ENCODE peak calls at places on chromosomes 6 and 20, in six cellular contexts. P is stimulated activated CD4-positive, alpha-beta T cell treated with anti-CD3 and anti-CD28 coated beads, Interleukin-1b, Interleukin-23, amount 100 ng/mL, for 48 hours; I is HEK293T; L is mesenchymal stem cell; H is naive B cell; Q is HFFc6. S is an unnamed sample.

GRCh38 chr20:8150591-8150990 is 18.5 kb downstream of the PLCB1 start:
- DNase-seq in P (no peak), I (no peak), L (no peak), H (no peak), Q (no peak), S (no peak)

GRCh38 chr6:29651413-29652197 is 5.3 kb upstream of the MOG start:
- DNase-seq in P (no peak), I (peak), L (peak), H (peak), Q (peak), S (peak)

GRCh38 chr20:57810511-57811372 is 100.9 kb upstream of the PMEPA1 start:
- DNase-seq in P (no peak), I (no peak), L (no peak), H (no peak), Q (no peak), S (peak)

GRCh38 chr6:68196645-68197044 is 438.4 kb upstream of the ADGRB3 start:
- DNase-seq in P (no peak), I (peak), L (no peak), H (no peak), Q (no peak), S (no peak)

GRCh38 chr6:21189721-21190120 is 403.8 kb upstream of the SOX4 start:
- DNase-seq in P (no peak), I (no peak), L (no peak), H (no peak), Q (no peak), S (no peak)

GRCh38 chr6:43761666-43762409 is 8.2 kb upstream of the VEGFA start:
- DNase-seq in P (no peak), I (no peak), L (no peak), H (no peak), Q (no peak), S (no peak)

GRCh38 chr6:156840136-156840535 is 63.0 kb downstream of the ARID1B start:
- DNase-seq in P (no peak), I (no peak), L (no peak), H (no peak), Q (no peak), S (no peak)

GRCh38 chr20:53949319-53949839 is 121.0 kb downstream of the BCAS1 start:
- DNase-seq in P (peak), I (no peak), L (peak), H (peak), Q (peak), S (peak)

GRCh38 chr6:159104931-159105330 is 60.1 kb upstream of the TAGAP start:
- DNase-seq in P (no peak), I (no peak), L (no peak), H (peak), Q (no peak), S (no peak)

GRCh38 chr6:125904871-125905270 is 51.7 kb upstream of the HINT3 start:
- DNase-seq in P (peak), I (no peak), L (peak), H (no peak), Q (peak), S (no peak)

GRCh38 chr6:37622639-37623038 is 75.0 kb downstream of the MDGA1 start:
- DNase-seq in P (peak), I (no peak), L (no peak), H (peak), Q (no peak), S (no peak)

GRCh38 chr6:27890351-27891299 is 21.6 kb downstream of the OR2B2 start:
- DNase-seq in P (peak), I (peak), L (peak), H (peak), Q (peak), S (peak)

GRCh38 chr6:86936834-86937218 is 502 bp upstream of the HTR1E start:
- DNase-seq in P (no peak), I (no peak), L (no peak), H (peak), Q (no peak), S (no peak)

GRCh38 chr6:147769496-147770087 is 261.1 kb downstream of the SAMD5 start:
- DNase-seq in P (no peak), I (no peak), L (peak), H (no peak), Q (no peak), S (no peak)

GRCh38 chr6:41577865-41578713 is 31.9 kb downstream of the FOXP4 start:
- DNase-seq in P (no peak), I (peak), L (peak), H (no peak), Q (peak), S (no peak)

GRCh38 chr6:139164001-139164400 is 29.1 kb downstream of the HECA start:
- DNase-seq in P (peak), I (no peak), L (no peak), H (no peak), Q (no peak), S (peak)

GRCh38 chr6:157443066-157443800 is 62.2 kb downstream of the ZDHHC14 start:
- DNase-seq in P (no peak), I (no peak), L (peak), H (no peak), Q (peak), S (no peak)

GRCh38 chr6:148179786-148180185 is 162.9 kb upstream of the SASH1 start:
- DNase-seq in P (no peak), I (peak), L (peak), H (no peak), Q (no peak), S (peak)

GRCh38 chr20:34880095-34880680 is 3.8 kb downstream of the ACSS2 start:
- DNase-seq in P (no peak), I (no peak), L (no peak), H (no peak), Q (no peak), S (no peak)

GRCh38 chr6:50113114-50113857 is 63.6 kb upstream of the DEFB112 start:
- DNase-seq in P (no peak), I (no peak), L (no peak), H (no peak), Q (no peak), S (no peak)

GRCh38 chr6:84739866-84740208 is 24.6 kb downstream of the TBX18 start:
- DNase-seq in P (no peak), I (no peak), L (peak), H (no peak), Q (peak), S (no peak)

GRCh38 chr6:147382945-147383554 is 125.4 kb upstream of the SAMD5 start:
- DNase-seq in P (no peak), I (peak), L (peak), H (no peak), Q (peak), S (peak)

GRCh38 chr6:118220429-118221128 is 313.5 kb downstream of the SLC35F1 start:
- DNase-seq in P (no peak), I (no peak), L (no peak), H (no peak), Q (no peak), S (no peak)

GRCh38 chr6:111604259-111605099 is 1.2 kb downstream of the TRAF3IP2 start:
- DNase-seq in P (no peak), I (peak), L (peak), H (no peak), Q (peak), S (peak)

S was measured in trophoblast cell.